ENCODE peak calls at places on chromosomes 11 and 22, in nine cellular contexts. B, I, J, U, S, C, X, K and E are unnamed samples.
A peak's percentile ranks its signal among the peaks of the same experiment; 100 is the strongest.

GRCh38 chr22:50444663-50445062 is 30.2 kb downstream of the SBF1 start:
- DNase-seq in C (peak; percentile 53), B (peak; percentile 34), J (peak; percentile 52), I (peak; percentile 6), S (no peak), K (peak; percentile 84), X (peak; percentile 15), U (peak; percentile 31), E (no peak)

GRCh38 chr11:67584205-67584880 is 731 bp downstream of the GSTP1 start:
- DNase-seq in X (peak; percentile 69), I (no peak), C (peak; percentile 81), J (no peak), U (peak; percentile 78), B (peak; percentile 88), S (peak; percentile 70), K (peak; percentile 81), E (peak; percentile 78)

GRCh38 chr11:69357458-69358397 is 63.8 kb downstream of the MYEOV start:
- DNase-seq in C (no peak), I (no peak), B (no peak), J (no peak), U (no peak), S (peak; percentile 22), X (no peak), K (peak; percentile 21), E (no peak)

GRCh38 chr11:128548655-128549255 is 38.6 kb downstream of the ETS1 start:
- DNase-seq in I (no peak), J (no peak), C (peak; percentile 61), B (no peak), S (peak; percentile 78), K (peak; percentile 49), U (peak; percentile 62), X (peak; percentile 56), E (peak; percentile 81)

GRCh38 chr11:36400768-36401455 is 104.8 kb downstream of the PRR5L start:
- DNase-seq in K (no peak), B (no peak), U (no peak), C (no peak), J (no peak), X (no peak), I (no peak), S (peak; percentile 31), E (no peak)

GRCh38 chr22:49302530-49302929 is 525.1 kb downstream of the BRD1 start:
- DNase-seq in K (peak; percentile 11), J (no peak), U (no peak), I (no peak), C (no peak), X (no peak), S (no peak), B (no peak), E (no peak)

GRCh38 chr11:134512061-134512460 is 100.0 kb upstream of the B3GAT1 start:
- DNase-seq in S (peak; percentile 36), J (no peak), X (no peak), B (no peak), K (peak; percentile 18), U (no peak), C (no peak), I (no peak), E (no peak)

GRCh38 chr11:110295487-110296225 is 758 bp downstream of the RDX start:
- DNase-seq in I (no peak), U (peak; percentile 54), J (peak; percentile 28), K (peak; percentile 61), B (no peak), X (peak; percentile 67), S (peak; percentile 78), C (peak; percentile 74), E (peak; percentile 38)

GRCh38 chr11:15720460-15720859 is 605.7 kb downstream of the INSC start:
- DNase-seq in C (no peak), B (no peak), I (no peak), K (no peak), U (no peak), J (peak; percentile 20), X (no peak), S (no peak), E (no peak)

GRCh38 chr11:130580372-130580771 is 131.9 kb downstream of the ADAMTS15 start:
- DNase-seq in J (peak; percentile 94), C (no peak), X (peak; percentile 97), K (no peak), S (peak; percentile 90), I (peak; percentile 21), U (no peak), B (peak; percentile 98), E (no peak)

DNA sequence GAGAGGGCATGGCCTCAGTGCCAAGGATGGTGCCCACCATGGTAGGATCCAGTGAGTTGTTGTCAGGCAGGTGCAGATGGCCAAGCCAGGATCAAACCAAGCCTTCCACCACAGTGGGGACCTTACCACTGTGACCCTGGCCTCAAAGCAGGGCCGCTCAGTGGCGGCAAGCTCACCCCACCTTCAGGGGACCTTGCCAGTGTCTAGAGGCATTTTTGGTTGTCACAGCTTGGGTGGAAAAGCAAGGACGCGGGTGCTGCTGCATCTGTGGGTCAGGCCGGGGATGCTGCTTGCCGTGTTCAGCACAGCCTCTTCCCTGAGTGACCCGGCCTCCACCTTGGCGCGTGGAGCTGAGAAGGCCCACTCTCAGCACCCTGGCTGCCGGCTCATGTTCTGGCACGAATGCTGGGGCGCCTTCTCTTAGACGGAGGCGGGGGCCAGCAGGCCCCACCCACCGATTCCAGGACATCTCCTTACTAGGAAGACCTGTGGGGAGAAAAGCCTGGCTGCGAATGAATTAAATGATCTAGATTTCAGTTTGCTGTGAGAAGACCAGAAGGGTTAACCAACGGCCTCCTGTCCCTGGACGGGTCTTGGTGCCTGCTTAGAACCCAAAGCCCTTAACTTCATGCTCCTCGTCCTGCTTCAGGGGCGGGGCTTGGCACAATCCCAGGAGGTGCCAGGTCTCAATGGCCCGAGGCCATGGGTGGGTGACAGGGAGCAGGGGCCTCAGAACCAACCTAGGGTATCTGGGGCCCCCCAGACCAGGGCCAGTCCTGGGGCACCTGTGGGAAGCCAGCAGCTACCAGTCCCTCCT is 18.9 kb downstream of the TRMU start:
- DNase-seq in X (no peak), S (no peak), U (no peak), K (no peak), C (no peak), J (no peak), I (no peak), B (no peak), E (no peak)
- H3K36me3 ChIP-seq in X (peaks cover 36% of the 10 kb centered on the region), S (peaks cover 76% of the 10 kb centered on the region), U (peaks cover 4% of the 10 kb centered on the region), K (peaks cover 99% of the 10 kb centered on the region), C (no peaks in the 10 kb centered on the region), J (peaks cover 58% of the 10 kb centered on the region), I (peaks cover 30% of the 10 kb centered on the region), B (peaks cover 55% of the 10 kb centered on the region), E (peaks cover 90% of the 10 kb centered on the region)

DNA sequence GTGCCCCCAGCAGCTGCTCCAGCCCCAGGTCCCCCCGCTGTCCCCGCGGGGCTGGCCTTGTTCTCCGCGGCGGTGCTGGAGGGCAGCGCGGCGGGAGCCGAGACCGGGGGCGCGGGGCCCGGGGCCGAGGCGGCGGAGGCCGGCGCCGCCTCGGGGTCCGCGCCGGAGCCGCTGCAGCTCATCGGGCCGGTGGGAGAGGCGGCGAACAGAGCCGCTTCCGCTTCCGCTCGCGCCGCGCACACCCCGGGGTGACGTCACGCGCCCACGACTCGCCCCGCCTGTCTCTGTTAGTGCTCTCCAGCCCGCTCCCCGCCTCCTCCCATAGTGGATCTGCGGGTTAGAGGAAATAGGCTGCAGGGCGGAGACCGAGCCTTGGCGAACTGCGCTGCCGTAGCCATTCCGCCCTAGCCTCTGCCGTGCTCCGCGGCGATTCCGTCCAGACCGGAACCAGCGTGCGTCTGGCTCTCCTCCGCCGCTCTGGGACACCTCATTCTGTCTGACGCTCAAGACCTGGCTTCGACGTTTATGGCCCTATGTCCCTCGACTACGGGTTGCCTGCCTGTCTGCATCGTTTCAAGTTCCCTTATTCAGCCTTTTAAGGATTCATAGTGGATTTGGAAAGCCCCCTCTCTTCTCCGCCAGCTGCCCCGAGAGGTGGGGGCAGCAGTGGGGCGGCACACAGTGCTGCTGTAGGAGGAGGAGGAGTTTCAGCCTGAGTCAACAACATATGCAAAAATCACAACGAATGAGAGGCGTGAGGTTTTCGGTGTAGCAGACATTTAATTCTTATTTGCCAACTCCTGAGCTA is at the start of gene TAF10:
- DNase-seq in K (peak; percentile 98), I (peak; percentile 75), U (peak; percentile 98), S (peak; percentile 97), B (peak; percentile 91), J (peak; percentile 95), X (peak; percentile 97), C (peak; percentile 98), E (peak; percentile 98)
- H3K36me3 ChIP-seq in K (peaks cover 72% of the 10 kb centered on the region), I (peaks cover 45% of the 10 kb centered on the region), U (peaks cover 16% of the 10 kb centered on the region), S (peaks cover 61% of the 10 kb centered on the region), B (peaks cover 29% of the 10 kb centered on the region), J (peaks cover 56% of the 10 kb centered on the region), X (peaks cover 19% of the 10 kb centered on the region), C (no peaks in the 10 kb centered on the region), E (peaks cover 29% of the 10 kb centered on the region)

DNA sequence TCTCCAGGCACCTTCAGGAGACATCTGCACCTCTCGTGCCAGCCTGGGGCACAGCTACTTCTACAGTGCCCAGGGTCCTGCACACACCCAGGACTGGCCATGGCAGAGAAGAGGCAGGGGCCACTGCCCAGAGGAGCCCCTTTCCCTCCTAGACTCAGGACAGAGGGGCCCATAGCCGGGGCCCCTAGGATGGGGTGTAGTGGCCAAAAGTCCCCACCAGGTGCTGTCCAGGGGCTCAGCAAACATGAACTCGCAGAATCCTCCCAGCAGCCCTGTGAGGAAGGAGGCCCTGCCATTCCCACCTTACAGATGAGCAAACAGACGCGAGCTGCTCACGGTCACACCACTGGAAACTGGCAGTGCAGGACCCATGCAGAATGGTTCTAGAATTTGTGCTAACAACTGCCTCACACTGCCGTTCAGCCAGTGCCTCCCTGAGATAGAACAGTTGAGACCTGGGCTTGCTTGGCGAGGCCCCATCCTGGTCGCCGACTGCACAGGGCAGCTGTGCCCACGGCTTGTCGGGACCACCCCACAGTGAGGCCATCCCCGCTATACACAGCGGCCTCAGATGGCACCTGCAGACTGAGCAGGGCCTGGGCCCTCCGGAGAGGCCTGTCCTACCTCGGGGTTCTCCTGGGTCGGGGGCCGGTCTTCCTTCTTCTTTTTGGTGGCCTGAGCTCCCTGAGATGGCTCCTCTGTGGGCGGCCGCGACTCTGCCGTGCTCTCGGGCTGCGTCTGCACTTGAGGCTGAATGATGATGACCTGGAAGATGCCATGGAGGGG is 96.4 kb downstream of the PHF21B start:
- DNase-seq in I (no peak), S (peak; percentile 27), J (no peak), K (no peak), B (no peak), U (no peak), C (no peak), X (no peak), E (no peak)
- H3K36me3 ChIP-seq in I (no peaks in the 10 kb centered on the region), S (peaks cover 74% of the 10 kb centered on the region), J (no peaks in the 10 kb centered on the region), K (no peaks in the 10 kb centered on the region), B (no peaks in the 10 kb centered on the region), U (no peaks in the 10 kb centered on the region), C (no peaks in the 10 kb centered on the region), X (peaks cover 4% of the 10 kb centered on the region), E (no peaks in the 10 kb centered on the region)

GRCh38 chr11:72234920-72235319 is 9.1 kb downstream of the PHOX2A start:
- DNase-seq in I (no peak), X (no peak), U (no peak), B (no peak), J (no peak), K (no peak), C (no peak), S (no peak), E (no peak)

GRCh38 chr11:72234514-72234830 is 9.5 kb downstream of the PHOX2A start:
- DNase-seq in C (no peak), I (no peak), U (no peak), B (no peak), J (no peak), X (no peak), K (no peak), S (peak; percentile 12), E (no peak)

GRCh38 chr11:72233056-72233772 is 8.6 kb downstream of the INPPL1 start:
- DNase-seq in K (no peak), U (no peak), S (peak; percentile 26), X (no peak), C (peak; percentile 1), B (no peak), J (no peak), I (no peak), E (no peak)

GRCh38 chr11:72232260-72233055 is 7.9 kb downstream of the INPPL1 start:
- DNase-seq in C (no peak), X (no peak), I (no peak), U (no peak), K (no peak), J (no peak), S (peak; percentile 31), B (no peak), E (no peak)

GRCh38 chr11:72233773-72234513 is 9.4 kb downstream of the INPPL1 start:
- DNase-seq in B (no peak), C (no peak), K (no peak), I (no peak), U (no peak), S (peak; percentile 32), J (no peak), X (no peak), E (no peak)
- H3K36me3 ChIP-seq in B (peaks cover 74% of the 10 kb centered on the region), C (no peaks in the 10 kb centered on the region), K (peaks cover 97% of the 10 kb centered on the region), I (peaks cover 12% of the 10 kb centered on the region), U (no peaks in the 10 kb centered on the region), S (peaks cover 96% of the 10 kb centered on the region), J (peaks cover 88% of the 10 kb centered on the region), X (peaks cover 36% of the 10 kb centered on the region), E (peaks cover 72% of the 10 kb centered on the region)